ENCODE peak calls at places on chromosome 13, in ten cellular contexts. P is heart right ventricle, G is tibial nerve, D is Peyer's patch, A is stomach, Z is fibroblast of pulmonary artery, O is left ventricle myocardium inferior, B is bronchial epithelial cell, I is fibroblast of mammary gland, H is right lobe of liver. L is an unnamed sample.

GRCh38 chr13:24053505-24054251 is 106.8 kb upstream of the SPATA13 start:
- DNase-seq in P (peak), G (no peak), D (no peak), A (peak), Z (peak), O (no peak), B (peak), I (peak), H (peak), L (peak)

GRCh38 chr13:75458696-75459422 is 23.1 kb downstream of the TBC1D4 start:
- DNase-seq in P (peak), G (no peak), D (no peak), A (peak), Z (no peak), O (peak), B (no peak), I (no peak), H (no peak), L (no peak)

GRCh38 chr13:23212621-23213020 is 31.8 kb downstream of the SGCG start:
- DNase-seq in P (no peak), G (no peak), D (no peak), A (no peak), Z (peak), O (no peak), B (peak), I (no peak), H (no peak), L (no peak)

GRCh38 chr13:90445179-90445578 is 902.3 kb upstream of the MIR17HG start:
- DNase-seq in P (no peak), G (no peak), D (no peak), A (no peak), Z (peak), O (no peak), B (peak), I (peak), H (no peak), L (peak)

GRCh38 chr13:33017410-33017929 is 1.2 kb downstream of the KL start:
- DNase-seq in P (peak), G (peak), D (peak), A (peak), Z (peak), O (peak), B (peak), I (peak), H (peak), L (peak)

GRCh38 chr13:63449549-63449948 is 2033.9 kb upstream of the PCDH20 start:
- DNase-seq in P (no peak), G (no peak), D (no peak), A (no peak), Z (no peak), O (no peak), B (no peak), I (no peak), H (no peak), L (no peak)

GRCh38 chr13:99484405-99484981 is 16.8 kb upstream of the TM9SF2 start:
- DNase-seq in P (no peak), G (no peak), D (no peak), A (no peak), Z (peak), O (no peak), B (peak), I (peak), H (no peak), L (peak)

GRCh38 chr13:25372275-25373081 is 704 bp downstream of the ATP8A2 start:
- DNase-seq in P (no peak), G (no peak), D (no peak), A (no peak), Z (no peak), O (no peak), B (no peak), I (no peak), H (no peak), L (no peak)

GRCh38 chr13:34340534-34340933 is 522.6 kb downstream of the RFC3 start:
- DNase-seq in P (no peak), G (no peak), D (no peak), A (peak), Z (peak), O (no peak), B (peak), I (peak), H (no peak), L (peak)

GRCh38 chr13:35093356-35093755 is 151.3 kb downstream of the NBEA start:
- DNase-seq in P (no peak), G (no peak), D (no peak), A (no peak), Z (no peak), O (no peak), B (no peak), I (no peak), H (no peak), L (no peak)

GRCh38 chr13:35716644-35717170 is 240.2 kb upstream of the MAB21L1 start:
- DNase-seq in P (no peak), G (no peak), D (no peak), A (no peak), Z (no peak), O (no peak), B (no peak), I (no peak), H (no peak), L (no peak)

DNA sequence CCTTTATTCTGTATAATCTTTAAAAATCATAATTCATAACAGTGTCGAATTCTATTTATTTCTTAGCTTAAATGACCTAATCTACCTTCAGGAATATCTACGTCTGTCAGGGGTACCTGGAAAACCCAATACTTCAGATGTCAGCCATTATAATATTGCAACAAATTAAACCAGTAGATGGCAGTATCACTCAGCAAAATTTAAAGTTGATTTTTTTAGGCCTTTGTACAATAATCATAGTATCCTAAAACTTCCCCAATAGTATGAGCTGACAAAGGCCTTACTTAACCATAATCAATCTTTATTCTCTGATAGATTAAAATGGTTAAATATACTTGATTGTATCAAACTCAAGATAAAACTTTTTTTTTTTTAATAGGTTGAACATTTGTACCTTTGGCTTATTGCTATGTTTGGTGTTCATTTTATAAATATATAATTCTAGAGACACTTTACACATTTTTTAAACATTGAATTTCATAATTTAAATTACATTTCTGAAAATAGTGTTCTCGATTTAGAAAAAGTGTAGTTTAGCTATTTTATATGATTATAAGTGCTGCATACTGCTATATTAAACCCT is 830.2 kb upstream of the SPRY2 start:
- DNase-seq in P (no peak), G (no peak), D (no peak), A (no peak), Z (peak), O (no peak), B (peak), I (peak), H (no peak), L (peak)
- TF ChIP-seq CTCF in P (peak), G (peak), D (peak), A (peak), Z (peak), O (peak), B (peak), I (peak), H (no peak), L (peak)

DNA sequence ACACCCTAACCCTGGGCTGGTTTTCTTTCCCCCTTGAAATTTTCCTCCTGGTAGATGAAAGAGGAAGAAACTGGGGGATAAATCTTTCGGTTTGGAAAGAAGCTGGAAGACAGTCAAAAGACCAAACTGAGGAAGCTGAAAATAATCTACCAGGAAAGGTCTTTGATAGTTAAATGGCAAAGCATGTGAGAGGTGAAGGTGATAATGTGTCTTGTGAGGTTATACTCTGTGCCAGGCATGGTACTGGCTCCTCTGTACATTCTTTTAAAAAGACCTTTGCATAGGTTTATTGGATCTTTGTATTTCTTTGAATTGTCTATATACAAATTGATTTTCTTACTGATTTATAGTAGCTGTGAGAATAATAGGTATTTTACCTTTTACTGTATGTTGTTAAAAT is 98.6 kb downstream of the FREM2 start:
- DNase-seq in P (no peak), G (no peak), D (no peak), A (no peak), Z (no peak), O (no peak), B (no peak), I (no peak), H (no peak), L (no peak)
- H3K4me3 ChIP-seq in P (no peak), G (no peak), D (no peak), A (peak), Z (no peak), O (no peak), B (no peak), I (no peak), H (no peak), L (no peak)

GRCh38 chr13:41503386-41503785 is 46.0 kb downstream of the RGCC start:
- DNase-seq in P (no peak), G (no peak), D (no peak), A (no peak), Z (no peak), O (no peak), B (no peak), I (no peak), H (no peak), L (no peak)
- TF ChIP-seq CTCF in P (no peak), G (no peak), D (no peak), A (no peak), Z (no peak), O (no peak), B (no peak), I (no peak), H (no peak), L (no peak)

DNA sequence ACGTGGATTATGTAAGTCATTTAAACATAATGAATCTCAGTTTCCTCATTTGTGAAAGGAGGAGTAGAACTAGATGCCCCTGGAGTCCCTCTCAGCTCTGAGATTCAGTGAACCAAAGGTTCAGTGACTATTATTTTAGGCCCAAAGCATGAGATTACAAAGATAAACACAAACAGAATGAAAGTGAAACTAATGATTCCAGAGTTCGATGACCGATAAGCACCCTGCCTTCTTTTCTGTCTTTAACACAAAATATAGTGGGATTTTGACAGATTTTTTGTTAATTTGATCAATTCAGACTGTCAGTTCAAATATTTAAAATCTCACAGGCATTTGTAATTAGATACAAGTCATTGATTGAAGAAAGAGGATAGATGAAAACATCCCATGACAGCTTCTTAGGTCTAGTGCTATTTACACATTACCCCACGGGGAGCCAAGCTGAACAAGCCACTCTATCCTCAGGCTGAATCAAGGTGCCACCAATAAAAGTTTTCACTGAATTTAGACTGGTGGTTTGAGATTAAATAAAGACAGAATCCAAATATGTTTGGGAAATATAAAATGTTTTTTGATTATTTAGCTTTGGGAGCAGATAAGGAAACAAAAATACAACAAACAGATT is 64.6 kb upstream of the RAP2A start:
- DNase-seq in P (no peak), G (no peak), D (no peak), A (no peak), Z (no peak), O (no peak), B (no peak), I (peak), H (no peak), L (no peak)
- H3K4me3 ChIP-seq in P (peak), G (peak), D (peak), A (peak), Z (no peak), O (peak), B (peak), I (peak), H (peak), L (peak)

GRCh38 chr13:53379485-53379884 is 350.9 kb downstream of the OLFM4 start:
- DNase-seq in P (no peak), G (no peak), D (no peak), A (no peak), Z (no peak), O (no peak), B (no peak), I (no peak), H (no peak), L (no peak)

GRCh38 chr13:53382008-53382407 is 353.4 kb downstream of the OLFM4 start:
- DNase-seq in P (no peak), G (no peak), D (no peak), A (no peak), Z (no peak), O (no peak), B (no peak), I (no peak), H (no peak), L (no peak)
- TF ChIP-seq CTCF in P (no peak), G (no peak), D (no peak), A (no peak), Z (no peak), O (no peak), B (no peak), I (no peak), H (no peak), L (no peak)

GRCh38 chr13:101522607-101523006 is 70.1 kb downstream of the ITGBL1 start:
- DNase-seq in P (no peak), G (no peak), D (no peak), A (no peak), Z (no peak), O (no peak), B (no peak), I (no peak), H (no peak), L (no peak)

GRCh38 chr13:101521371-101521770 is 68.9 kb downstream of the ITGBL1 start:
- DNase-seq in P (no peak), G (no peak), D (no peak), A (no peak), Z (no peak), O (no peak), B (no peak), I (no peak), H (no peak), L (no peak)

GRCh38 chr13:101523154-101523669 is 70.7 kb downstream of the ITGBL1 start:
- DNase-seq in P (no peak), G (no peak), D (no peak), A (no peak), Z (no peak), O (no peak), B (no peak), I (peak), H (no peak), L (no peak)

GRCh38 chr13:101523732-101524131 is 71.3 kb downstream of the ITGBL1 start:
- DNase-seq in P (peak), G (no peak), D (no peak), A (no peak), Z (peak), O (no peak), B (peak), I (peak), H (no peak), L (peak)

DNA sequence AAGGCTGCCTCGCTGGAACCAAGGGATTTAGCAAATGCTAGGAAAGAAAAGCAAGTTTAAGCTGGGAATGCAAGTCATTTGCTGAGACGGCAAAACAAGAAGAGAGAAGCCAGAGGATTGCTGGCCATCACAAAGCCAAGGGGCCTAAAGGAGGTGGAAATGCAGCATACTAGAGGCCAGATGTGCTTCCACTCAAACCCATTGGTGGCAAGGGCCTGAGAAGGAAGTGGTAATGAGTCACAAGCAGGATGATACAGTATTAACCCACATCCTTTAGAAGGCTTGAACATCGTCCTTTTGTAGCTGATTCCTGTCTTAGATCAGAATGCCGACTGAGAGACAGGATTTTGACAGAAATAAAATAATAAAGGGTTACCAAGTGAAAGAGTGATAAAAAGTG is 68.2 kb downstream of the ITGBL1 start:
- DNase-seq in P (no peak), G (no peak), D (no peak), A (no peak), Z (peak), O (no peak), B (peak), I (peak), H (no peak), L (peak)
- H3K4me3 ChIP-seq in P (no peak), G (no peak), D (no peak), A (no peak), Z (no peak), O (no peak), B (no peak), I (no peak), H (no peak), L (no peak)

DNA sequence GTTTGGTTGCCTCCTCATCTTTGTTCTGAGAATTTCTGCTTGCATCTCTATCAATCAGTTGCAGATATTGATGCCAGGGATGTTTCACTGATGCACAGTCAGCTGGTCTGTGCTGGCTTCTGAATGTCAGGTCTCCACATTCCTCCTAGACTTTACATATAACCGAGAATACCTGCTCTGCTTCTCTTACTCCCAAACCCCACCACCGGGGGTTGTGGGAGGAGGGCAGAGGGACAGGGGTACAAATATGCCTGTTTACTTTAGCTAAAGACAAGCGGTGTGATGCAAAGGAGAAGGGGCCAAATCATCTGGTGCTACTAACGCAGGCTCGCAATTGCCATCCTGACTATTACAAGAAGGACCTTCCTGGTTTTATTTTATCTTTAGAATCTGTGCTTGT is 17.4 kb upstream of the KLHL1 start:
- DNase-seq in P (no peak), G (no peak), D (no peak), A (no peak), Z (no peak), O (no peak), B (no peak), I (no peak), H (no peak), L (no peak)
- TF ChIP-seq CTCF in P (no peak), G (no peak), D (no peak), A (no peak), Z (no peak), O (no peak), B (no peak), I (no peak), H (no peak), L (no peak)

GRCh38 chr13:113151745-113152707 is 6.4 kb upstream of the PROZ start:
- DNase-seq in P (no peak), G (no peak), D (peak), A (no peak), Z (peak), O (no peak), B (no peak), I (peak), H (peak), L (peak)
- H3K4me3 ChIP-seq in P (peak), G (no peak), D (no peak), A (peak), Z (no peak), O (peak), B (no peak), I (no peak), H (peak), L (no peak)

DNA sequence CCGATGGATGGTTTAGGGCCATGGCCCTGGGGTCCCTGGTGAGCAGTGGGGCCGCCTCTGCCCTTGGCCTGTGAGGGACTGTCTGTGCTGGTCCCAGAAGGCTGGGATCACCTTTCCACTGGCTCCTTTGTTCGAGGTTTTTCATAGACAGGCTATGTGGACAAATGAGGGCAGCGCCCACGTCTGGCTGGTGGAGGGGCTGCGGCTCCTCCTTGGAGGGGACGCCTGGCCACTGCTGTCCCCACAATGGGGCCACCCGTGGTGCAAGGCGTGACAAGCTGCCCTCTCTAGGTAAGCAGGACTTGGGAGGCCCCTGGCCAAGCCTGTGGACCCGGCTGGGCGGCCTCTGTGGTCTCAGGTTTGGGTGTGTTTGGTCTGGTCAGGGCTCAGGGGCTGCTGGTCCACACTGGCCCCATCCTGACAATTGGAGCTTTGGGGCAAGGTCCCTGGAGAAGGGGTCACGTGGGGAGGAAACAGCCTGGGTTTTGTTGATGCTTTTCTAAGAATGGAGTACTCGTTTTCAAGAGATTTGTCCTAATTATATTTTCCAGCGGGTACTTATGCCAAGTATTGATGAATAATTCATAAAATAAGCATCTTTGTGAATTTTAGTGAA is 33.3 kb downstream of the MCF2L start:
- DNase-seq in P (no peak), G (no peak), D (no peak), A (no peak), Z (no peak), O (no peak), B (no peak), I (no peak), H (no peak), L (no peak)
- TF ChIP-seq CTCF in P (peak), G (no peak), D (peak), A (peak), Z (peak), O (peak), B (peak), I (no peak), H (no peak), L (no peak)

L was measured in AG10803.